ENCODE peak calls at places on chromosomes 2 and 18, in six cellular contexts. W is tibial artery, J is brain microvascular endothelial cell, Y is neural progenitor cell, E is bronchial epithelial cell, H is AG04450. C is an unnamed sample.

GRCh38 chr2:59032469-59032868 is 791.3 kb upstream of the FANCL start:
- DNase-seq in W (no peak), J (no peak), Y (no peak), E (no peak), H (no peak), C (no peak)

GRCh38 chr2:740446-741293 is 63.5 kb upstream of the TMEM18 start:
- DNase-seq in W (peak), J (peak), Y (peak), E (peak), H (peak), C (no peak)

GRCh38 chr2:98478088-98478551 is 33.5 kb downstream of the INPP4A start:
- DNase-seq in W (no peak), J (no peak), Y (no peak), E (no peak), H (no peak), C (no peak)

GRCh38 chr2:159053186-159054031 is 85.0 kb downstream of the TANC1 start:
- DNase-seq in W (no peak), J (peak), Y (no peak), E (no peak), H (peak), C (no peak)

GRCh38 chr2:96505231-96505889 is at the start of gene NEURL3:
- DNase-seq in W (no peak), J (peak), Y (no peak), E (peak), H (no peak), C (no peak)

GRCh38 chr2:179818546-179818945 is 42.9 kb downstream of the ZNF385B start:
- DNase-seq in W (no peak), J (peak), Y (no peak), E (peak), H (no peak), C (no peak)

GRCh38 chr18:37378616-37379015 is 187.0 kb downstream of the CELF4 start:
- DNase-seq in W (no peak), J (no peak), Y (no peak), E (no peak), H (no peak), C (no peak)

GRCh38 chr18:21826196-21826595 is 85.6 kb downstream of the MIB1 start:
- DNase-seq in W (no peak), J (no peak), Y (peak), E (peak), H (peak), C (no peak)

GRCh38 chr2:212997526-212998020 is 153.8 kb downstream of the IKZF2 start:
- DNase-seq in W (no peak), J (no peak), Y (peak), E (no peak), H (no peak), C (no peak)

GRCh38 chr2:152648336-152648735 is 68.9 kb downstream of the PRPF40A start:
- DNase-seq in W (no peak), J (no peak), Y (peak), E (peak), H (no peak), C (no peak)

GRCh38 chr18:34592961-34593382 is 117.1 kb upstream of the DTNA start:
- DNase-seq in W (peak), J (peak), Y (peak), E (peak), H (peak), C (no peak)

DNA sequence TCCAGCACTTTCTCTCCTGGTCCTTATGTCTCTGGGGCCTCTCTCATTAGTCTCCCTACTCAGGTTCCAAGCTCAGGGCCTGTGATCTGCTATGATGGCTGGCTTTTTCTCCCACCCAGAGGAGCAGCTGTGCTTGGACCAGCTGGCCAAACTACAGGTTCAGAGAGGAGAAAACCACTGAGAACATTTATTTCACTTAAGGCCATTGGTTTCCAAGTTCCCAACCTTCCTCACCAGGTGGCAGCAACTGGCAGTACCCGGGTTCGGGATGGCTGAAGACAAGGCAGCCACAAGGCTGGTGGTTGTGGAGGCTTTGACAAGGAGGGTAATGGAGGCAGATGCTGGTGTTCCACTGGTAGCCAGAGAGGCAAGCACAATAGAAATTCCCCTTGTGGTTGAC is 29.9 kb upstream of the SELENOI start:
- DNase-seq in W (no peak), J (no peak), Y (peak), E (no peak), H (no peak), C (no peak)
- TF ChIP-seq CTCF in W (no peak), J (peak), Y (peak), E (peak), H (peak), C (no peak)

GRCh38 chr2:177101930-177102329 is 110.7 kb upstream of the HNRNPA3 start:
- DNase-seq in W (no peak), J (no peak), Y (no peak), E (no peak), H (no peak), C (no peak)

GRCh38 chr2:177108890-177109289 is 103.7 kb upstream of the HNRNPA3 start:
- DNase-seq in W (no peak), J (no peak), Y (no peak), E (no peak), H (no peak), C (no peak)

DNA sequence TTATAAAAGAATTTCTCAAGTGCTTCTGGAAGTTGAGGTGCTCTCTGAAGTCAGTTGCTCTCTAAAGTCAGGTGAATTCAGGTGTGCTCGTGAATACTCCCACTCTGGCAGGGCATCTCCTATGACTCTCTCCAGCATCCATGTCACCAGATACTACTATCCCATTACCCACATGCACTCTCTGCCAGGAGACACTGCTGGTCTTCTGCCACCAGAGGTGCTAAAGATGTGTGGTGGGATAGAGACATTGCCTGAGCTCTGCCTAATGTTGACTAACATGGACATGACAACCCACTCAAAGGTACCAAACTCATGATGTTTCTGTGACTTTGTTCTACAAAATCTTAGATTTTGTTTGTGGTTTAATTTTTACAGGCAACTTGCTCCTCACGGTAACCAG is 106.4 kb upstream of the HNRNPA3 start:
- DNase-seq in W (no peak), J (no peak), Y (no peak), E (no peak), H (no peak), C (no peak)
- TF ChIP-seq CTCF in W (no peak), J (peak), Y (peak), E (no peak), H (no peak), C (no peak)

GRCh38 chr2:216775043-216775453 is 79.7 kb upstream of the IGFBP5 start:
- DNase-seq in W (peak), J (peak), Y (no peak), E (peak), H (peak), C (no peak)

GRCh38 chr2:216780843-216781242 is 79.0 kb downstream of the TNP1 start:
- DNase-seq in W (no peak), J (no peak), Y (no peak), E (no peak), H (no peak), C (no peak)

GRCh38 chr2:216774620-216775019 is 79.3 kb upstream of the IGFBP5 start:
- DNase-seq in W (peak), J (peak), Y (no peak), E (no peak), H (peak), C (no peak)

GRCh38 chr2:216776076-216776726 is 80.9 kb upstream of the IGFBP5 start:
- DNase-seq in W (no peak), J (no peak), Y (no peak), E (no peak), H (no peak), C (no peak)

DNA sequence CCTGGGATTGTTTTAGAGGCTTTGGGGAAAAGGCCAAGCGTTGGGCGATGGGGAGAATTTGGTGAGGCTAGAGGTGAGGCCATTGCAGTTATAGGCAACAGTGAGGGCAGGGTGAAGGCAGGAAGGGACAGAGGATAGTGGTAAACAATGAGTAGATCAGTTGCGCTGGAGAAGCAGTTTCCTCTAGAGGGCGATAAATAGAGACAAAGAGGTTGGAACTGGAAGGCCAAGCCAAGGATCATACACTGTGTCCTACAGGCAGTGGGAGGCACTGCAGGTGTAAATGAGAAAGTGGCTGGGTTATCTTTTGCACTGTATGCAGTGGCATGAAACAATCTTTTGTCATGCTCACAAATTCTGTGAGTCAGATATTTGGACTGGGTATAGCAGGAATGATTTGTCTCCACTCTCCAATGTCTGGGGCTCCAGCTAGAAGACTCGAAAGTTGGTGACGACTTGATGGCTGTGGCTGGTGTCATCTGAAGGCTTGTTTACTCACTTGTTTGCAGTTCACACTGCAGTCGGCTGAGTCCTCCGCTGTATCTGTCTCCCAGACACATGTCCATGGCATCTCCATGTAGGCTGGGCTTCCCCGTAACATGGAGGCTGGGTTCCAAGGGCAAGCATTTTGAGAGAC is 82.1 kb downstream of the TNP1 start:
- DNase-seq in W (no peak), J (peak), Y (peak), E (peak), H (no peak), C (no peak)
- TF ChIP-seq CTCF in W (peak), J (peak), Y (peak), E (peak), H (peak), C (no peak)

DNA sequence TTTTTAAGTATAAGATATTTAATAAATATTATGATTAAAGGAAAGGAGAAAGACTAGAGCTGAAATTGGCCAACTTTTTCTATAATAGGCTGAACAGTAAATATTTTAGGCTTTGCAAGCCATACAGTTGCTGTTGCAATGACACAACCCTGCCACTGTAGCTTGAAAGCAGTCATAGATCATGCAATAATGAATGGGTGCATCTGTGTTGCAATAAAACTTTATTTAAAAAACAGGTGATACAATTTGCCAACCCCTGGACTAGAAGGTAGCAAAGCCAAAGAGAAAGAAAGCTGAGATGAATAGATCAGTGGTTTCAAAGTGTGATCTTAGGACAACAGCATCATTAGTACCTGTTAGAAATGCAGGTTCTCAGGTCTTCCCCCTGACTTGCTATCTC is 219.1 kb downstream of the SETBP1 start:
- DNase-seq in W (no peak), J (no peak), Y (no peak), E (no peak), H (no peak), C (no peak)
- TF ChIP-seq CTCF in W (no peak), J (peak), Y (no peak), E (no peak), H (peak), C (no peak)

DNA sequence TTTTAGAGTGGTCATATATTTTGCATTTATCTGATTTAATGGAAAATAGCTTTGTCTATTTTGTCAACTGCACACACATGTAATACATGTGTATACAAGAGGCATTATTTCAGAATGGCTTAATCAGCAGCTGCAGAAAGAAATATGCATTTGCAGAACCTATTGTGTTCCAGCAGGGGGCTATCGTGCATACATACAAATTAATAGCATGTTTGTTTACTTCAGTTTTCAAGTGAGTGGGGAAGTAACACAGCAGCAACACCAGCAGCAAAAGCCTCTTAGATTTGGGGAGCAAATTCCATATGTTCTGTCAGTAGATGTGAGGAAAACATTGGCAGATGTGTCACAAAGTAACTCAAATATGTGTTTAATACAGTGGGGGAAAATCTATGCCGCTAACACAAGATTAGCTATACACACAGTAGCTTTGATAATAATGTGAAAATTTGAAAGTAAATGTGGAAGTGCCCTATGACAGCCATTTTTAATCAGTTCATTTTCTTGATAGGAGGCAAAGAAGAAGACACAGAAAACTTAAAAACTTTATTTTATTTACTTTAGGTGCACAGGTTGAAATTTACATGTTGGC is 218.1 kb downstream of the WDR7 start:
- DNase-seq in W (no peak), J (peak), Y (peak), E (peak), H (peak), C (no peak)
- TF ChIP-seq CTCF in W (peak), J (peak), Y (peak), E (peak), H (peak), C (peak)

GRCh38 chr2:233381013-233381995 is 27.0 kb downstream of the DGKD start:
- DNase-seq in W (no peak), J (no peak), Y (no peak), E (no peak), H (no peak), C (no peak)

GRCh38 chr2:233386382-233387041 is 32.2 kb downstream of the DGKD start:
- DNase-seq in W (peak), J (peak), Y (no peak), E (peak), H (no peak), C (no peak)

GRCh38 chr2:233384811-233385488 is 30.7 kb downstream of the DGKD start:
- DNase-seq in W (no peak), J (no peak), Y (no peak), E (peak), H (no peak), C (no peak)

GRCh38 chr2:233385489-233386044 is 31.3 kb downstream of the DGKD start:
- DNase-seq in W (no peak), J (no peak), Y (no peak), E (no peak), H (no peak), C (no peak)

GRCh38 chr2:233384017-233384416 is 29.7 kb downstream of the DGKD start:
- DNase-seq in W (no peak), J (no peak), Y (no peak), E (no peak), H (no peak), C (no peak)
- TF ChIP-seq CTCF in W (no peak), J (peak), Y (no peak), E (no peak), H (peak), C (no peak)

DNA sequence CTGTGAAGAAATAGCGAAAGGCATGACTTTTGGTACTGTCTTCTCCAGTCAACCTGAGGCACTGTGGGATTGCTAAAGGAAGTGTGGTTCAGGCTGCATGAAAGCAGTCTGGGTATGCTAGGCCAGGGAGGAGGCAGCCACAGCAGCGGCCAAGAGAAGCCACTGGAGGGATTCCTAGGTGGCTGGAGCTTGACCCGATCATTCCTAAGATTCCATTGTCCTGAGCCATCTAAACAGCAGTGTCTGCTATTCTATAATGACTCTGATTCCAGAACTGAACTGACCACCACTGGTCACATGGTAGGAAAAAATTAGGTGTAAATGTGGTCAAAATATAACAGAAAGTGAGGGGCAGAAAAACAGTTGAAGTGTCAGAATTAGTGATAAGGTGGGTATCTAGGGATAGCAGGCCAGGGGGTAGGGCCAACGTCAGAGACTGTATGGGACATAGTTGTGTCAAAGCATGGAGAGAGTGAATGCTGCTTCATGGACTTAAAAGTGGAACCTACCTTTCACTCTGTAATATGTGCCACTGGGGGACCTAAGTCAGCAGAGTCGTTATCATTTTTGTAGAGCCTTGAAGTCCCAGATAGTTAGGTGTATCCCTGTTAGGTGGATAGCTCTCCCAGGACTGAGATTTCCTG is 204.6 kb downstream of the CTNNA2 start:
- DNase-seq in W (no peak), J (peak), Y (peak), E (no peak), H (peak), C (no peak)
- TF ChIP-seq CTCF in W (no peak), J (no peak), Y (no peak), E (no peak), H (no peak), C (no peak)

GRCh38 chr2:121900391-121900790 is 144.9 kb downstream of the TSN start:
- DNase-seq in W (no peak), J (no peak), Y (no peak), E (no peak), H (no peak), C (no peak)

GRCh38 chr2:121904656-121905055 is 149.2 kb downstream of the TSN start:
- DNase-seq in W (no peak), J (no peak), Y (no peak), E (no peak), H (no peak), C (no peak)

GRCh38 chr2:121902616-121903015 is 147.2 kb downstream of the TSN start:
- DNase-seq in W (no peak), J (no peak), Y (no peak), E (no peak), H (no peak), C (no peak)

GRCh38 chr2:121903037-121903689 is 147.7 kb downstream of the TSN start:
- DNase-seq in W (no peak), J (no peak), Y (no peak), E (no peak), H (no peak), C (no peak)

DNA sequence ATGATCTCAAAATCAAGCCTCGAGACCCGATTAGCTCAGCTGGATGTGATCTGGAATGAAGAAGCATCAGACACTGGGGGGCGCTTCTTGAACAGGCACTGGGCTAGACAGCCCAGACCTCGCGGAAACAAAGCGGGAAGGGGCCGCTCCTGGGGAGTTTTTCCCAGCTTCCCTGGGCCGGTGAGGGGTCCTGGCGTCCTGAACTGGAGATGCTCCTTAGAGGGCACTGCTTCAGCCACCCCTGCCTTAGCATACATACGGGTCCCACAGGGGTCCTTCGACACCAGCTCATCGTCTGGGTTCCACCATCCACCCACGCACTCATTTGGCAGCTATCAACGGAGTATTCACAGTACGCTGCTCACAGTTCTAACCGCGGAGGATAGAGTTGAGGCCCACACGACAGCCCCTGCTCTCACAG is 146.7 kb downstream of the TSN start:
- DNase-seq in W (no peak), J (peak), Y (peak), E (no peak), H (no peak), C (no peak)
- TF ChIP-seq CTCF in W (peak), J (peak), Y (peak), E (no peak), H (no peak), C (no peak)

GRCh38 chr2:121532347-121532766 is 1.7 kb downstream of the RNU4ATAC start:
- DNase-seq in W (no peak), J (peak), Y (no peak), E (peak), H (peak), C (no peak)

GRCh38 chr2:121530210-121530562 is 494 bp upstream of the RNU4ATAC start:
- DNase-seq in W (peak), J (peak), Y (peak), E (no peak), H (peak), C (peak)

GRCh38 chr2:121530563-121531334 is at the start of gene RNU4ATAC:
- DNase-seq in W (peak), J (peak), Y (peak), E (peak), H (peak), C (peak)

GRCh38 chr2:121534007-121534406 is 3.3 kb downstream of the RNU4ATAC start:
- DNase-seq in W (no peak), J (no peak), Y (peak), E (no peak), H (no peak), C (no peak)

GRCh38 chr2:121532894-121533293 is 2.2 kb downstream of the RNU4ATAC start:
- DNase-seq in W (no peak), J (no peak), Y (peak), E (peak), H (no peak), C (no peak)
- TF ChIP-seq CTCF in W (no peak), J (no peak), Y (no peak), E (no peak), H (no peak), C (no peak)